ENCODE peak calls at places on chromosomes 16 and 17, in eight cellular contexts. One of them, this sample, is unnamed.

GRCh38 chr17:69314246-69315030 is 12.5 kb downstream of the ABCA5 start:
- DNase-seq in tibial artery: no peak
- DNase-seq in endothelial cell: no peak
- DNase-seq in Ammon's horn: peak
- DNase-seq in ELF-1: no peak
- DNase-seq in EH: no peak
- DNase-seq in hypothalamus: no peak
- DNase-seq in T-helper 9 cell: no peak
- DNase-seq in this sample: peak

GRCh38 chr16:84917492-84917891 is 93.8 kb downstream of the ZDHHC7 start:
- DNase-seq in tibial artery: no peak
- DNase-seq in endothelial cell: no peak
- DNase-seq in Ammon's horn: no peak
- DNase-seq in ELF-1: no peak
- DNase-seq in EH: no peak
- DNase-seq in hypothalamus: no peak
- DNase-seq in T-helper 9 cell: no peak
- DNase-seq in this sample: no peak

GRCh38 chr16:14024300-14024699 is 46.8 kb upstream of the MRTFB start:
- DNase-seq in tibial artery: no peak
- DNase-seq in endothelial cell: no peak
- DNase-seq in Ammon's horn: no peak
- DNase-seq in ELF-1: no peak
- DNase-seq in EH: peak
- DNase-seq in hypothalamus: no peak
- DNase-seq in T-helper 9 cell: no peak
- DNase-seq in this sample: no peak

GRCh38 chr16:55728797-55729196 is 73.0 kb downstream of the SLC6A2 start:
- DNase-seq in tibial artery: no peak
- DNase-seq in endothelial cell: no peak
- DNase-seq in Ammon's horn: no peak
- DNase-seq in ELF-1: no peak
- DNase-seq in EH: no peak
- DNase-seq in hypothalamus: no peak
- DNase-seq in T-helper 9 cell: no peak
- DNase-seq in this sample: no peak

GRCh38 chr16:15477802-15478201 is 43.4 kb downstream of the BMERB1 start:
- DNase-seq in tibial artery: no peak
- DNase-seq in endothelial cell: no peak
- DNase-seq in Ammon's horn: no peak
- DNase-seq in ELF-1: no peak
- DNase-seq in EH: peak
- DNase-seq in hypothalamus: no peak
- DNase-seq in T-helper 9 cell: no peak
- DNase-seq in this sample: no peak

GRCh38 chr16:89094252-89094901 is 725 bp downstream of the ACSF3 start:
- DNase-seq in tibial artery: no peak
- DNase-seq in endothelial cell: no peak
- DNase-seq in Ammon's horn: no peak
- DNase-seq in ELF-1: peak
- DNase-seq in EH: peak
- DNase-seq in hypothalamus: no peak
- DNase-seq in T-helper 9 cell: no peak
- DNase-seq in this sample: no peak

GRCh38 chr17:19383681-19384470 is 3.1 kb downstream of the MFAP4 start:
- DNase-seq in tibial artery: peak
- DNase-seq in endothelial cell: no peak
- DNase-seq in Ammon's horn: no peak
- DNase-seq in ELF-1: no peak
- DNase-seq in EH: no peak
- DNase-seq in hypothalamus: no peak
- DNase-seq in T-helper 9 cell: no peak
- DNase-seq in this sample: peak

GRCh38 chr16:52123842-52124241 is 423.1 kb downstream of the TOX3 start:
- DNase-seq in tibial artery: no peak
- DNase-seq in endothelial cell: no peak
- DNase-seq in Ammon's horn: no peak
- DNase-seq in ELF-1: no peak
- DNase-seq in EH: no peak
- DNase-seq in hypothalamus: no peak
- DNase-seq in T-helper 9 cell: no peak
- DNase-seq in this sample: no peak

GRCh38 chr16:89055313-89055712 is 38.3 kb upstream of the ACSF3 start:
- DNase-seq in tibial artery: no peak
- DNase-seq in endothelial cell: no peak
- DNase-seq in Ammon's horn: no peak
- DNase-seq in ELF-1: no peak
- DNase-seq in EH: no peak
- DNase-seq in hypothalamus: no peak
- DNase-seq in T-helper 9 cell: no peak
- DNase-seq in this sample: no peak

GRCh38 chr17:81334987-81335386 is 39.9 kb upstream of the SLC38A10 start:
- DNase-seq in tibial artery: no peak
- DNase-seq in endothelial cell: no peak
- DNase-seq in Ammon's horn: no peak
- DNase-seq in ELF-1: no peak
- DNase-seq in EH: no peak
- DNase-seq in hypothalamus: no peak
- DNase-seq in T-helper 9 cell: no peak
- DNase-seq in this sample: no peak

GRCh38 chr16:87968541-87968940 is 17.3 kb downstream of the BANP start:
- DNase-seq in tibial artery: no peak
- DNase-seq in endothelial cell: no peak
- DNase-seq in Ammon's horn: no peak
- DNase-seq in ELF-1: no peak
- DNase-seq in EH: no peak
- DNase-seq in hypothalamus: no peak
- DNase-seq in T-helper 9 cell: no peak
- DNase-seq in this sample: no peak

GRCh38 chr17:50205111-50205821 is 3.8 kb upstream of the COL1A1 start:
- DNase-seq in tibial artery: peak
- DNase-seq in endothelial cell: no peak
- DNase-seq in Ammon's horn: no peak
- DNase-seq in ELF-1: no peak
- DNase-seq in EH: peak
- DNase-seq in hypothalamus: no peak
- DNase-seq in T-helper 9 cell: no peak
- DNase-seq in this sample: no peak

GRCh38 chr17:51029568-51030463 is 90.9 kb downstream of the SPAG9 start:
- DNase-seq in tibial artery: no peak
- DNase-seq in endothelial cell: no peak
- DNase-seq in Ammon's horn: no peak
- DNase-seq in ELF-1: no peak
- DNase-seq in EH: peak
- DNase-seq in hypothalamus: no peak
- DNase-seq in T-helper 9 cell: no peak
- DNase-seq in this sample: no peak

GRCh38 chr17:41697122-41697962 is 8.7 kb downstream of the EIF1 start:
- DNase-seq in tibial artery: peak
- DNase-seq in endothelial cell: no peak
- DNase-seq in Ammon's horn: peak
- DNase-seq in ELF-1: no peak
- DNase-seq in EH: peak
- DNase-seq in hypothalamus: peak
- DNase-seq in T-helper 9 cell: no peak
- DNase-seq in this sample: no peak

GRCh38 chr16:85094176-85094805 is 18.0 kb downstream of the CIBAR2 start:
- DNase-seq in tibial artery: no peak
- DNase-seq in endothelial cell: no peak
- DNase-seq in Ammon's horn: no peak
- DNase-seq in ELF-1: no peak
- DNase-seq in EH: no peak
- DNase-seq in hypothalamus: no peak
- DNase-seq in T-helper 9 cell: no peak
- DNase-seq in this sample: no peak